ENCODE peak calls at places on chromosomes 7 and 10, in ten cellular contexts. Y, X, O, S, W, F, R, N, P and Q are unnamed samples.

GRCh38 chr10:46299531-46300366 is 13.0 kb downstream of the ANTXRL start:
- DNase-seq in N (peak), X (no peak), R (no peak), S (peak), O (peak), P (no peak), W (no peak), F (no peak), Y (no peak), Q (no peak)

GRCh38 chr7:139345042-139345441 is 3.9 kb downstream of the FMC1 start:
- DNase-seq in F (no peak), X (no peak), R (no peak), N (no peak), Y (no peak), W (no peak), O (no peak), P (no peak), S (no peak), Q (no peak)

GRCh38 chr10:74067373-74068370 is 69.8 kb downstream of the VCL start:
- DNase-seq in O (no peak), F (no peak), S (no peak), X (no peak), P (peak), W (no peak), Y (no peak), R (no peak), N (no peak), Q (no peak)

GRCh38 chr7:144606231-144606630 is 202.7 kb upstream of the NOBOX start:
- DNase-seq in W (no peak), P (no peak), F (no peak), S (no peak), O (no peak), Y (no peak), X (no peak), N (no peak), R (no peak), Q (no peak)

GRCh38 chr7:959271-959670 is 4.8 kb upstream of the ADAP1 start:
- DNase-seq in F (no peak), W (no peak), R (peak), O (peak), P (no peak), Y (no peak), N (no peak), X (no peak), S (no peak), Q (no peak)

GRCh38 chr7:27746978-27747377 is 7.0 kb downstream of the TAX1BP1 start:
- DNase-seq in S (no peak), P (no peak), O (no peak), N (no peak), Y (no peak), R (no peak), X (no peak), F (no peak), W (no peak), Q (no peak)

GRCh38 chr10:133043541-133044225 is 44.0 kb upstream of the ADGRA1 start:
- DNase-seq in P (no peak), R (no peak), O (no peak), N (no peak), X (no peak), W (no peak), S (no peak), Y (no peak), F (no peak), Q (no peak)

GRCh38 chr7:81919494-81919893 is 149.6 kb upstream of the HGF start:
- DNase-seq in X (no peak), N (no peak), F (no peak), R (no peak), W (no peak), P (no peak), S (no peak), O (no peak), Y (no peak), Q (no peak)

GRCh38 chr10:128574616-128575210 is 448.5 kb upstream of the MKI67 start:
- DNase-seq in X (no peak), W (no peak), R (no peak), Y (no peak), P (no peak), N (no peak), F (no peak), O (no peak), S (no peak), Q (no peak)

GRCh38 chr10:127148066-127148932 is 48.1 kb downstream of the INSYN2A start:
- DNase-seq in F (no peak), R (no peak), O (no peak), S (no peak), X (no peak), N (no peak), P (peak), W (no peak), Y (no peak), Q (no peak)

GRCh38 chr10:5640501-5640900 is 25.9 kb downstream of the ASB13 start:
- DNase-seq in S (no peak), R (no peak), F (no peak), W (no peak), P (no peak), O (no peak), N (no peak), X (peak), Y (no peak), Q (no peak)

GRCh38 chr7:90706067-90706716 is 110.1 kb downstream of the CDK14 start:
- DNase-seq in W (no peak), F (no peak), S (no peak), Y (no peak), N (no peak), R (no peak), P (no peak), X (no peak), O (no peak), Q (no peak)

GRCh38 chr10:44909910-44910309 is 1.2 kb upstream of the TMEM72 start:
- DNase-seq in S (no peak), R (no peak), N (no peak), P (no peak), O (no peak), Y (no peak), X (no peak), F (no peak), W (no peak), Q (no peak)

GRCh38 chr7:125511310-125511709 is 581.7 kb upstream of the POT1 start:
- DNase-seq in O (no peak), P (peak), X (no peak), W (no peak), F (no peak), Y (no peak), R (no peak), S (no peak), N (no peak), Q (no peak)

GRCh38 chr7:34687529-34687928 is 29.5 kb downstream of the NPSR1 start:
- DNase-seq in P (no peak), S (no peak), O (no peak), X (no peak), N (no peak), Y (no peak), F (no peak), R (no peak), W (no peak), Q (no peak)

GRCh38 chr10:108465871-108466641 is 1301.5 kb upstream of the SORCS1 start:
- DNase-seq in P (peak), O (peak), S (peak), W (no peak), X (peak), R (peak), F (no peak), Y (no peak), N (no peak), Q (no peak)

GRCh38 chr7:92634125-92634710 is 44.0 kb upstream of the FAM133B start:
- DNase-seq in R (no peak), S (no peak), Y (no peak), N (no peak), P (no peak), O (no peak), F (no peak), W (no peak), X (no peak), Q (no peak)

GRCh38 chr10:62380002-62380401 is 5.8 kb downstream of the ZNF365 start:
- DNase-seq in P (peak), O (no peak), X (no peak), R (no peak), Y (no peak), S (no peak), F (no peak), W (no peak), N (no peak), Q (no peak)

GRCh38 chr10:26881600-26882331 is 21.0 kb upstream of the ABI1 start:
- DNase-seq in Y (no peak), X (no peak), R (no peak), P (peak), N (peak), O (no peak), F (peak), W (no peak), S (peak), Q (peak)

GRCh38 chr10:107091126-107091525 is 73.4 kb downstream of the SORCS1 start:
- DNase-seq in X (no peak), N (no peak), F (no peak), P (no peak), R (no peak), W (no peak), S (no peak), O (no peak), Y (no peak), Q (no peak)

GRCh38 chr7:117445206-117445605 is 17.9 kb upstream of the ASZ1 start:
- DNase-seq in S (no peak), Y (no peak), O (no peak), X (no peak), F (no peak), R (no peak), N (no peak), W (no peak), P (peak), Q (no peak)

GRCh38 chr10:44071479-44071878 is 313.4 kb downstream of the CXCL12 start:
- DNase-seq in P (no peak), W (no peak), O (no peak), S (no peak), X (no peak), F (no peak), N (no peak), Y (no peak), R (no peak), Q (no peak)

GRCh38 chr7:37074370-37074769 is 350.1 kb upstream of the AOAH start:
- DNase-seq in P (no peak), F (no peak), R (no peak), Y (no peak), O (no peak), S (no peak), N (no peak), W (no peak), X (no peak), Q (no peak)

GRCh38 chr10:71191459-71192113 is 20.8 kb upstream of the UNC5B start:
- DNase-seq in F (no peak), P (no peak), N (no peak), X (no peak), W (no peak), O (peak), R (no peak), Y (no peak), S (no peak), Q (no peak)

GRCh38 chr10:80964955-80965614 is 427.4 kb downstream of the SH2D4B start:
- DNase-seq in F (peak), R (no peak), N (peak), X (no peak), W (no peak), P (no peak), Y (no peak), S (peak), O (no peak), Q (peak)

GRCh38 chr10:5544216-5544805 is 19.6 kb downstream of the CALML3 start:
- DNase-seq in S (no peak), O (peak), P (peak), N (no peak), Y (peak), X (no peak), F (no peak), R (no peak), W (no peak), Q (no peak)

GRCh38 chr10:35726850-35727249 is 84.8 kb upstream of the FZD8 start:
- DNase-seq in S (no peak), X (no peak), R (no peak), Y (no peak), P (no peak), F (no peak), W (no peak), N (no peak), O (no peak), Q (no peak)

GRCh38 chr7:390761-391410 is 100.9 kb downstream of the FOXL3 start:
- DNase-seq in R (peak), N (peak), F (peak), W (no peak), S (no peak), Y (peak), P (no peak), O (peak), X (peak), Q (no peak)

GRCh38 chr7:5672468-5672867 is 109.0 kb downstream of the RNF216 start:
- DNase-seq in F (no peak), N (no peak), R (no peak), S (no peak), P (no peak), Y (no peak), O (no peak), X (no peak), W (no peak), Q (no peak)
- TF ChIP-seq CTCF in F (no peak), N (no peak), R (no peak), S (no peak), P (no peak), Y (no peak), O (no peak), X (no peak), W (no peak), Q (no peak)

DNA sequence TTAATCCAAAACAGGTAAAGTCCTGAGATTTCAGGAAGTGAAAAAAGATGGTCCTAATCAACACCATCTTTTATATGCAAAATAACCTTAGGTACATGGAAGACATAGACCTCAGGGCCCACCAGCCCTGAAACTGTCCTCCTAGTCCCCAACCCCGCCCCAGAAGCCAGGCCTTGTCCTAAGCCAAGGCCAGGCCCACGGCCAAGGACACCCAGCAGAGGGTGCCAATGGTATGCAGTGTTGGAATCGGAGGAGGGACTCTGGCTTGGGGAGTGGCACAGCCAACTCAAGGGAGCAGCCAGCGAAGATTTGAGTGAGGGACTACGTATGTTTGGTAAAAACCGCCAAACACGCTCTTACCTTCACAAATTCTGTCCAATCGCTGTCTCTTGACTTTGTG is 96.7 kb downstream of the ZRANB1 start:
- DNase-seq in X (peak), P (peak), F (no peak), O (no peak), Y (no peak), R (peak), S (peak), W (no peak), N (no peak), Q (no peak)
- TF ChIP-seq CTCF in X (no peak), P (peak), F (no peak), O (no peak), Y (no peak), R (peak), S (peak), W (no peak), N (peak), Q (peak)

GRCh38 chr10:23191764-23192395 is at the start of gene PTF1A:
- DNase-seq in O (no peak), P (no peak), Y (no peak), S (no peak), W (no peak), F (no peak), N (no peak), R (no peak), X (no peak), Q (no peak)
- TF ChIP-seq CTCF in O (no peak), P (no peak), Y (no peak), S (no peak), W (no peak), F (no peak), N (no peak), R (no peak), X (no peak), Q (no peak)

DNA sequence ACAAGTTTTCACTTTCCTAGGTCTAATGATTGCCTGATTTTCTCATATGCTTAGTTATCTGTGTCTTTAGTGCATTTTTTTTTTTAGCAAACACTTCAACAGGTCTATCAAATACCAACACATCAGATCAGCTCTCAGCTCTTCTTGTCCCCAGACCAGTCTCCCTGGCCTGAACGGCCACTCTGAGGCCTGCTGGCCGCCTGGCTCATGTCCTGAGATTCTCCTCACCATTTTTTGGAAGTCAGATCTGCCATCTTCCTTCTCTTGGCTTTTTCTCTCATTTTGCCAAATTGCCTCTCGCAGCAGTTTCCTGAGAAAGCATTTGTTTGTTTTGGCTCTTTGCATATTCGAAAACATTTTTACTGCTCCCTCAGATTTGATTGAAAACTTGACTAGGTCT is 29.3 kb downstream of the PPP2R2D start:
- DNase-seq in F (no peak), W (no peak), N (no peak), R (no peak), P (no peak), O (no peak), X (no peak), Y (no peak), S (no peak), Q (no peak)
- TF ChIP-seq CTCF in F (no peak), W (no peak), N (no peak), R (no peak), P (no peak), O (no peak), X (no peak), Y (no peak), S (no peak), Q (no peak)

GRCh38 chr10:54130394-54130793 is 670.6 kb downstream of the PCDH15 start:
- DNase-seq in F (no peak), O (no peak), X (no peak), Y (no peak), R (no peak), N (no peak), P (no peak), W (no peak), S (no peak), Q (no peak)

GRCh38 chr10:54131833-54132232 is 669.2 kb downstream of the PCDH15 start:
- DNase-seq in Y (no peak), N (no peak), F (no peak), O (no peak), R (no peak), S (no peak), X (no peak), P (no peak), W (no peak), Q (no peak)

GRCh38 chr10:54137396-54137795 is 663.6 kb downstream of the PCDH15 start:
- DNase-seq in R (no peak), X (no peak), N (no peak), W (no peak), S (no peak), Y (no peak), O (no peak), P (no peak), F (no peak), Q (no peak)

DNA sequence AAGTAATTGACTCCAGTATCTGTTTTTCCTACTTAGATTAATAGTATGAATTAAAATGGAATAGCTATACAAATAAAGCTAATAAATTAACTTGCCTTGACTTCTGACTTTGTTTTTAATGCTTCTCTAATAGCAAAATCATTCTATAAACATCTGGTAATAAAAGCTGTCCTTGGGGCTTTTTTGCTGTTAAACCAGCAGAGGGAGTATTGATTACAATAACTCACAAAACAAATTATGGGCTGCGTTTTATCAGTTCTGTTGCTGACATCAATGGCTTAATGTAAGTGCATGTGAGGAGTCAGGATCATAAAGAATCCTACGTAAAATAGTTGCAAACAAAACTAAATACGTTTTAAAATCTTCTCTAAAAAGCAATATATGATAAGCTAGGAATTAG is 667.8 kb downstream of the PCDH15 start:
- DNase-seq in R (no peak), O (no peak), X (no peak), P (peak), N (no peak), W (no peak), Y (no peak), S (peak), F (no peak), Q (no peak)
- TF ChIP-seq CTCF in R (peak), O (no peak), X (no peak), P (peak), N (peak), W (no peak), Y (no peak), S (no peak), F (no peak), Q (peak)

DNA sequence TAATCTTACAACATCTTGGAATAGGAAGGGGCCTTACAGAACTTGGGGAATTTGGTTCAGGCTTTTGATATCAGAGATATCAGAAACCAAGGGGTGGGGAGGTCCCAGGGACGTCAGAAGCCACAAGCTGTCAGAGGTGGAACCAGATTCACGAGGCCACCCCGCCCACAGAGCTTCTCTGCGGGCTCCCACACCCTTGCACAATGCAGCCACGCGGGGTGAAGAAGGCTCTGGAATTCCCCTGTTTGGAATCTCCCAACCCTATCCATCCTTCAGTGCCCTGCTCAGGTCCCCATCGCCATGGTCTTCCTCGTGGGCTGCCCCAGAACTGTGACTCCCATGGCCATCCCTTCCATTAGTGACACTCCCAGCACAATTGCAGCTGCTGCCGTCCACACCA is 247.1 kb upstream of the SHH start:
- DNase-seq in R (no peak), W (no peak), S (no peak), N (no peak), X (no peak), F (no peak), P (no peak), Y (no peak), O (no peak), Q (no peak)
- TF ChIP-seq CTCF in R (no peak), W (no peak), S (no peak), N (no peak), X (no peak), F (no peak), P (no peak), Y (no peak), O (no peak), Q (no peak)

DNA sequence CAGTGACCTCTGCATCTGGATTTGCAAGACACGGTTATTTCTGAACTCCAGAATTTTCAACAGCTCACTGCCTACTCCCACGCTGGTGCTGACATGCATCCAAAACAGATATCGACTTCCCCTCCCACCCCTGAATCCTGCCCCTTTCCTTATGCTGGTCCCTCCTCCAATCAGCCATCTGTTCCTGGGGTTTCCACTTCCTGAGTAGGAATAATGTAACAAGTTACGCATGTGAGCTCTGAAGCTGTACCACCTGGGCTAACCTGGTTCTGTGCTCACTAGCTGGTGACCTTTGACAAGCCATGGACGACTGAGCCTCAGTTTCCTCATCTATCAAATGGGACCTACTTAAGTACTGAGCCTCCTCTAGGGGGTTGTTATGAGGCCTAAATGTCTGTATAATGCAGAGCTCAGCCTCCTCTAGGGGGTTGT is 1.7 kb upstream of the NCAPG2 start:
- DNase-seq in O (no peak), N (no peak), X (no peak), Y (no peak), W (no peak), P (no peak), F (peak), R (no peak), S (no peak), Q (no peak)
- TF ChIP-seq CTCF in O (no peak), N (no peak), X (no peak), Y (no peak), W (no peak), P (no peak), F (no peak), R (no peak), S (no peak), Q (no peak)

GRCh38 chr10:98858525-98858924 is 377.1 kb downstream of the HPSE2 start:
- DNase-seq in F (no peak), N (no peak), S (peak), W (no peak), P (peak), Y (no peak), O (no peak), R (no peak), X (no peak), Q (no peak)
- TF ChIP-seq CTCF in F (no peak), N (peak), S (no peak), W (no peak), P (no peak), Y (no peak), O (no peak), R (no peak), X (no peak), Q (no peak)

DNA sequence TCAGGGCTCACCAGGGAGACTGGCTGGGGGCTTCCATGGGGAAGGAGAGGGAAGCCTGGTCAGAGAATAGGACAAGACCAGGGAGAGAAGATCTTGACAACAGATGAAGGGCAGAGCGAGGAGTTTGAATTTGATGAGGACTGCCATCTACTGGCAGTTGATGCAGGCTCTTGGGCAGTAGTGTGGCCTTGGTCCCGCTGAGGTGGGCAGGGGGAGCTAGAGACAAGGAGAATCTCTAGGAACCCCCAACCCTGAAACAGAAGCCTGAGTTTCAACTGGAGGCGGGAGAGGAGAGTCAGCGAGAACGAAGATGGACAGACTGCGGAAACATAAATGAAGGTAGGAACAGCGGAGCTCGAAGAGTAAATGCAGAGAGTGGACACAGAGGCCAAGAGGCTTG is 81.0 kb downstream of the PPP1R3C start:
- DNase-seq in R (no peak), Y (no peak), S (peak), F (peak), X (peak), O (no peak), P (peak), N (peak), W (no peak), Q (no peak)
- TF ChIP-seq CTCF in R (peak), Y (no peak), S (peak), F (peak), X (no peak), O (no peak), P (peak), N (peak), W (no peak), Q (peak)